ENCODE peak calls at places on chromosome 17, in seven cellular contexts. H, U, A, B, J, E and D are unnamed samples.

GRCh38 chr17:41551370-41551769 is 20.5 kb downstream of the KRT9 start:
- DNase-seq in H (no peak), U (no peak), A (no peak), B (no peak), J (no peak), E (no peak), D (no peak)

GRCh38 chr17:1137465-1137894 is 42.3 kb downstream of the ABR start:
- DNase-seq in H (no peak), U (no peak), A (no peak), B (no peak), J (no peak), E (no peak), D (no peak)

GRCh38 chr17:44761932-44762810 is 3.4 kb downstream of the ADAM11 start:
- DNase-seq in H (peak), U (no peak), A (no peak), B (no peak), J (no peak), E (no peak), D (no peak)

GRCh38 chr17:11969565-11969964 is 27.7 kb downstream of the ZNF18 start:
- DNase-seq in H (no peak), U (no peak), A (no peak), B (no peak), J (no peak), E (no peak), D (no peak)

GRCh38 chr17:74295625-74296547 is 21.9 kb downstream of the DNAI2 start:
- DNase-seq in H (no peak), U (no peak), A (no peak), B (no peak), J (no peak), E (no peak), D (no peak)

GRCh38 chr17:39069114-39069756 is 82.2 kb downstream of the PLXDC1 start:
- DNase-seq in H (no peak), U (peak), A (no peak), B (no peak), J (no peak), E (no peak), D (no peak)

GRCh38 chr17:65487161-65487560 is 74.3 kb downstream of the AXIN2 start:
- DNase-seq in H (no peak), U (no peak), A (no peak), B (no peak), J (no peak), E (no peak), D (no peak)

GRCh38 chr17:78651551-78651950 is 74.4 kb upstream of the DNAH17 start:
- DNase-seq in H (no peak), U (no peak), A (no peak), B (no peak), J (no peak), E (no peak), D (no peak)

GRCh38 chr17:11553135-11553534 is 45.1 kb upstream of the DNAH9 start:
- DNase-seq in H (no peak), U (no peak), A (no peak), B (no peak), J (no peak), E (no peak), D (no peak)

GRCh38 chr17:42163113-42163512 is 8.3 kb upstream of the RAB5C start:
- DNase-seq in H (peak), U (peak), A (no peak), B (peak), J (peak), E (no peak), D (peak)

GRCh38 chr17:51000835-51001638 is 119.6 kb downstream of the SPAG9 start:
- DNase-seq in H (no peak), U (peak), A (no peak), B (no peak), J (peak), E (no peak), D (no peak)

GRCh38 chr17:5033352-5034015 is 1.7 kb downstream of the SLC52A1 start:
- DNase-seq in H (no peak), U (no peak), A (no peak), B (no peak), J (no peak), E (no peak), D (no peak)

GRCh38 chr17:6639651-6640535 is 618 bp downstream of the KIAA0753 start:
- DNase-seq in H (peak), U (peak), A (no peak), B (no peak), J (no peak), E (peak), D (no peak)

GRCh38 chr17:70298929-70299529 is 129.7 kb downstream of the KCNJ2 start:
- DNase-seq in H (no peak), U (no peak), A (no peak), B (no peak), J (no peak), E (no peak), D (no peak)

GRCh38 chr17:81298325-81298990 is 3.4 kb upstream of the SLC38A10 start:
- DNase-seq in H (no peak), U (no peak), A (no peak), B (no peak), J (no peak), E (no peak), D (no peak)

GRCh38 chr17:52145496-52145895 is 13.0 kb downstream of the CA10 start:
- DNase-seq in H (no peak), U (no peak), A (no peak), B (no peak), J (no peak), E (no peak), D (no peak)

GRCh38 chr17:73644145-73645049 is at the start of gene SDK2:
- DNase-seq in H (peak), U (peak), A (no peak), B (no peak), J (no peak), E (peak), D (no peak)

GRCh38 chr17:35214631-35215273 is 20.6 kb upstream of the SLC35G3 start:
- DNase-seq in H (no peak), U (no peak), A (peak), B (peak), J (peak), E (no peak), D (no peak)

GRCh38 chr17:36945160-36945559 is 3.6 kb upstream of the AATF start:
- DNase-seq in H (no peak), U (no peak), A (no peak), B (no peak), J (no peak), E (no peak), D (no peak)

GRCh38 chr17:35460354-35460851 is 11.8 kb upstream of the SLFN13 start:
- DNase-seq in H (peak), U (peak), A (peak), B (peak), J (peak), E (peak), D (peak)

GRCh38 chr17:58786586-58787295 is 31.1 kb downstream of the PPM1E start:
- DNase-seq in H (no peak), U (no peak), A (no peak), B (no peak), J (no peak), E (no peak), D (no peak)

GRCh38 chr17:3796110-3796821 is 4.7 kb downstream of the ITGAE start:
- DNase-seq in H (no peak), U (no peak), A (peak), B (peak), J (peak), E (no peak), D (no peak)

GRCh38 chr17:8162997-8163977 is 539 bp upstream of the VAMP2 start:
- DNase-seq in H (peak), U (peak), A (peak), B (no peak), J (no peak), E (peak), D (peak)

GRCh38 chr17:75979705-75980187 is 706 bp downstream of the TEN1 start:
- DNase-seq in H (no peak), U (no peak), A (no peak), B (no peak), J (no peak), E (no peak), D (no peak)

GRCh38 chr17:15169676-15170075 is 95.5 kb downstream of the PMP22 start:
- DNase-seq in H (no peak), U (no peak), A (no peak), B (no peak), J (no peak), E (no peak), D (no peak)

GRCh38 chr17:19650826-19651225 is 2.3 kb downstream of the ALDH3A2 start:
- DNase-seq in H (no peak), U (no peak), A (no peak), B (no peak), J (no peak), E (no peak), D (no peak)

GRCh38 chr17:19671433-19671832 is 22.9 kb downstream of the ALDH3A2 start:
- DNase-seq in H (no peak), U (no peak), A (no peak), B (no peak), J (no peak), E (no peak), D (no peak)

GRCh38 chr17:79027925-79028491 is 4.0 kb downstream of the C1QTNF1 start:
- DNase-seq in H (no peak), U (no peak), A (no peak), B (no peak), J (no peak), E (no peak), D (no peak)

GRCh38 chr17:28925912-28926365 is 23.1 kb upstream of the DHRS13 start:
- DNase-seq in H (no peak), U (no peak), A (no peak), B (peak), J (peak), E (no peak), D (no peak)

GRCh38 chr17:40557531-40558299 is 7.6 kb downstream of the CCR7 start:
- DNase-seq in H (no peak), U (no peak), A (no peak), B (no peak), J (no peak), E (no peak), D (no peak)

GRCh38 chr17:37676115-37676925 is 33.1 kb upstream of the DDX52 start:
- DNase-seq in H (no peak), U (no peak), A (no peak), B (no peak), J (no peak), E (no peak), D (no peak)

GRCh38 chr17:55513885-55514590 is 2.8 kb upstream of the SMIM36 start:
- DNase-seq in H (peak), U (peak), A (peak), B (peak), J (peak), E (peak), D (peak)

GRCh38 chr17:38511126-38512108 is 83.2 kb downstream of the ARHGAP23 start:
- DNase-seq in H (peak), U (no peak), A (no peak), B (no peak), J (no peak), E (no peak), D (no peak)

GRCh38 chr17:42436401-42436800 is 13.3 kb upstream of the CAVIN1 start:
- DNase-seq in H (no peak), U (no peak), A (no peak), B (no peak), J (no peak), E (no peak), D (no peak)

GRCh38 chr17:76726231-76726765 is at the start of gene JMJD6:
- DNase-seq in H (peak), U (peak), A (peak), B (no peak), J (no peak), E (peak), D (peak)

GRCh38 chr17:22300731-22301352 is 608.5 kb downstream of the KCNJ18 start:
- DNase-seq in H (no peak), U (no peak), A (no peak), B (no peak), J (no peak), E (no peak), D (no peak)

GRCh38 chr17:2178798-2179505 is 124.0 kb downstream of the HIC1 start:
- DNase-seq in H (no peak), U (no peak), A (no peak), B (no peak), J (no peak), E (no peak), D (no peak)

GRCh38 chr17:31155208-31155810 is 60.5 kb downstream of the NF1 start:
- DNase-seq in H (no peak), U (no peak), A (no peak), B (no peak), J (no peak), E (no peak), D (no peak)

GRCh38 chr17:3924421-3925350 is 8.4 kb upstream of the P2RX1 start:
- DNase-seq in H (peak), U (no peak), A (no peak), B (no peak), J (no peak), E (peak), D (no peak)